ENCODE peak calls at places on chromosome 12, in ten cellular contexts. W is glutamatergic neuron; Y is transverse colon; F is astrocyte of the cerebellum; V is stimulated activated CD8-positive, alpha-beta memory T cell treated with anti-CD3 and anti-CD28 coated beads, Interleukin-7, amount 100 ng/mL, for 4 hours; O is NCI-H2029 treated with DMSO at 0.1 percent for 48 hours; L is T-helper 1 cell; P is BJ; K is sciatic nerve; J is HL-60. H is an unnamed sample.
A peak's percentile ranks its signal among the peaks of the same experiment; 100 is the strongest.

GRCh38 chr12:26465419-26466097 is 270.2 kb downstream of the SSPN start:
- DNase-seq in O (no peak), L (no peak), Y (no peak), P (no peak), V (no peak), F (no peak), J (no peak), K (no peak), W (no peak), H (no peak)

GRCh38 chr12:31781894-31782540 is 53.2 kb upstream of the AMN1 start:
- DNase-seq in P (no peak), L (no peak), Y (no peak), W (no peak), O (no peak), J (no peak), F (no peak), V (no peak), K (no peak), H (no peak)

GRCh38 chr12:56581418-56582145 is 48.5 kb downstream of the BAZ2A start:
- DNase-seq in W (no peak), V (peak; percentile 13), O (no peak), L (peak; percentile 46), K (no peak), P (no peak), Y (no peak), F (no peak), J (no peak), H (peak; percentile 69)

GRCh38 chr12:76927170-76927784 is 48.5 kb upstream of the CSRP2 start:
- DNase-seq in O (no peak), W (peak; percentile 84), F (no peak), Y (peak; percentile 24), K (no peak), V (no peak), P (no peak), L (peak; percentile 5), J (peak; percentile 51), H (peak; percentile 57)

GRCh38 chr12:96190403-96191170 is 3.6 kb upstream of the ELK3 start:
- DNase-seq in V (no peak), W (no peak), L (no peak), P (no peak), J (no peak), K (no peak), O (no peak), Y (no peak), F (no peak), H (peak; percentile 65)

GRCh38 chr12:110750784-110751461 is 8.2 kb upstream of the PPP1CC start:
- DNase-seq in J (no peak), Y (no peak), V (no peak), L (no peak), K (no peak), O (no peak), W (no peak), P (no peak), F (peak; percentile 18), H (no peak)

GRCh38 chr12:49673446-49674317 is 33.5 kb downstream of the FMNL3 start:
- DNase-seq in O (peak; percentile 75), P (peak; percentile 73), V (no peak), J (no peak), F (peak; percentile 89), W (peak; percentile 88), L (peak; percentile 37), K (peak; percentile 93), Y (peak; percentile 86), H (peak; percentile 94)

GRCh38 chr12:82714427-82714826 is 27.7 kb downstream of the TMTC2 start:
- DNase-seq in Y (no peak), J (no peak), K (no peak), F (no peak), P (no peak), V (no peak), O (no peak), W (no peak), L (no peak), H (no peak)

GRCh38 chr12:13278249-13278787 is 81.8 kb downstream of the EMP1 start:
- DNase-seq in F (peak; percentile 42), Y (peak; percentile 73), J (peak; percentile 18), O (no peak), P (no peak), L (peak; percentile 42), K (peak; percentile 86), W (peak; percentile 89), V (peak; percentile 10), H (peak; percentile 58)

GRCh38 chr12:68559246-68559645 is 51.5 kb upstream of the RAP1B start:
- DNase-seq in L (peak; percentile 38), V (no peak), J (no peak), P (no peak), F (no peak), O (no peak), W (no peak), K (no peak), Y (no peak), H (peak; percentile 36)

GRCh38 chr12:57296291-57296690 is 45.3 kb upstream of the STAC3 start:
- DNase-seq in Y (no peak), W (no peak), J (no peak), P (no peak), V (no peak), K (no peak), F (no peak), L (no peak), O (no peak), H (no peak)

GRCh38 chr12:43102506-43103269 is 449.3 kb downstream of the ADAMTS20 start:
- DNase-seq in J (no peak), L (no peak), O (no peak), V (no peak), F (no peak), K (no peak), Y (no peak), W (no peak), P (no peak), H (no peak)

GRCh38 chr12:121958521-121959240 is 40.3 kb downstream of the CFAP251 start:
- DNase-seq in V (no peak), L (no peak), W (no peak), K (no peak), F (no peak), P (no peak), O (no peak), J (no peak), Y (no peak), H (peak; percentile 78)

GRCh38 chr12:106065506-106065905 is 73.2 kb downstream of the NUAK1 start:
- DNase-seq in V (no peak), L (no peak), Y (no peak), P (no peak), W (no peak), O (no peak), K (no peak), F (no peak), J (no peak), H (no peak)

GRCh38 chr12:121933522-121934317 is 15.3 kb downstream of the CFAP251 start:
- DNase-seq in J (peak; percentile 23), Y (no peak), O (no peak), P (no peak), V (no peak), F (no peak), W (no peak), K (no peak), L (no peak), H (peak; percentile 42)

GRCh38 chr12:51320695-51321320 is 3.2 kb downstream of the BIN2 start:
- DNase-seq in V (no peak), Y (peak; percentile 46), K (no peak), O (no peak), F (no peak), P (no peak), J (peak; percentile 56), L (peak; percentile 38), W (no peak), H (peak; percentile 26)

GRCh38 chr12:23930599-23930998 is 18.9 kb downstream of the SOX5 start:
- DNase-seq in F (no peak), J (no peak), L (no peak), O (no peak), P (no peak), V (no peak), Y (no peak), W (no peak), K (no peak), H (no peak)

GRCh38 chr12:28781671-28782652 is 367.1 kb upstream of the FAR2 start:
- DNase-seq in J (no peak), W (no peak), P (no peak), Y (no peak), F (no peak), O (no peak), K (no peak), V (no peak), L (no peak), H (no peak)

GRCh38 chr12:92945659-92946220 is 16.6 kb upstream of the EEA1 start:
- DNase-seq in L (no peak), F (no peak), J (no peak), O (no peak), P (no peak), W (no peak), K (no peak), Y (no peak), V (no peak), H (no peak)

GRCh38 chr12:1054103-1054838 is 63.2 kb downstream of the ERC1 start:
- DNase-seq in P (no peak), F (no peak), J (no peak), O (no peak), L (no peak), W (no peak), Y (no peak), K (no peak), V (no peak), H (no peak)

GRCh38 chr12:60921541-60921940 is 1325.7 kb downstream of the SLC16A7 start:
- DNase-seq in P (no peak), F (no peak), K (no peak), V (no peak), Y (no peak), W (no peak), J (no peak), L (no peak), O (no peak), H (no peak)

GRCh38 chr12:127162307-127162706 is 1104.7 kb upstream of the TMEM132C start:
- DNase-seq in W (no peak), J (no peak), L (no peak), F (no peak), O (no peak), K (no peak), P (no peak), Y (no peak), V (no peak), H (no peak)

GRCh38 chr12:108798551-108799221 is 58.7 kb downstream of the SSH1 start:
- DNase-seq in J (no peak), W (no peak), P (no peak), Y (peak; percentile 33), F (peak; percentile 43), V (no peak), O (no peak), K (no peak), L (no peak), H (peak; percentile 86)

GRCh38 chr12:16359512-16360491 is 12.4 kb downstream of the MGST1 start:
- DNase-seq in O (no peak), W (peak; percentile 85), F (no peak), J (peak; percentile 60), Y (peak; percentile 64), V (no peak), P (no peak), K (peak; percentile 77), L (no peak), H (peak; percentile 47)

GRCh38 chr12:76312314-76312713 is 35.9 kb downstream of the BBS10 start:
- DNase-seq in F (no peak), L (no peak), P (no peak), J (no peak), Y (no peak), V (no peak), W (no peak), O (no peak), K (no peak), H (no peak)

GRCh38 chr12:56128669-56129209 is 672 bp downstream of the ESYT1 start:
- DNase-seq in F (no peak), L (no peak), Y (peak; percentile 36), V (no peak), P (no peak), K (peak; percentile 65), O (no peak), J (peak; percentile 14), W (peak; percentile 31), H (no peak)

GRCh38 chr12:14955876-14956811 is 5.3 kb downstream of the ARHGDIB start:
- DNase-seq in O (no peak), Y (no peak), K (no peak), W (no peak), P (no peak), F (no peak), J (peak; percentile 89), L (peak; percentile 60), V (no peak), H (no peak)

GRCh38 chr12:47590771-47591368 is 115.0 kb downstream of the RPAP3 start:
- DNase-seq in J (no peak), F (no peak), W (no peak), P (no peak), K (no peak), O (no peak), V (no peak), L (no peak), Y (no peak), H (no peak)

H was measured in IMR-90.